ENCODE peak calls at places on chromosomes 13 and 19, in ten cellular contexts. J, N, B, L, W, Y, E, S, X and M are unnamed samples. For H3K4me1, H3K27me3 and H3K36me3, the result is how much of the 10 kb centered on the place peaks cover.

GRCh38 chr13:98482476-98483444 is 94.1 kb downstream of the STK24 start:
- DNase-seq in E (peak), B (peak), S (no peak), N (peak), J (peak), X (peak), Y (peak), L (no peak), W (peak), M (peak)

GRCh38 chr13:53507741-53508140 is 479.1 kb downstream of the OLFM4 start:
- DNase-seq in J (no peak), W (no peak), N (no peak), S (no peak), E (no peak), X (no peak), Y (no peak), B (no peak), L (no peak), M (no peak)

GRCh38 chr13:44191504-44192171 is 182.0 kb upstream of the SERP2 start:
- DNase-seq in B (peak), S (peak), L (peak), W (peak), X (no peak), N (no peak), E (peak), Y (peak), J (no peak), M (peak)

GRCh38 chr13:112842343-112842856 is 126.6 kb upstream of the MCF2L start:
- DNase-seq in W (no peak), S (no peak), N (peak), E (no peak), L (no peak), X (no peak), B (peak), Y (peak), J (no peak), M (no peak)

GRCh38 chr19:35559781-35560180 is 3.7 kb downstream of the ATP4A start:
- DNase-seq in N (no peak), S (no peak), B (no peak), J (no peak), L (no peak), E (no peak), W (no peak), Y (no peak), X (no peak), M (no peak)

GRCh38 chr19:30674656-30675055 is 302.5 kb downstream of the ZNF536 start:
- DNase-seq in S (no peak), W (no peak), J (no peak), Y (no peak), B (no peak), N (no peak), X (no peak), E (no peak), L (no peak), M (no peak)

GRCh38 chr13:113145496-113145895 is 13.0 kb upstream of the PROZ start:
- DNase-seq in E (no peak), S (no peak), W (no peak), B (no peak), L (no peak), X (no peak), J (no peak), Y (no peak), N (no peak), M (no peak)

GRCh38 chr13:30346159-30346788 is 38.9 kb upstream of the KATNAL1 start:
- DNase-seq in B (no peak), L (peak), Y (no peak), E (no peak), S (no peak), W (peak), J (no peak), X (no peak), N (no peak), M (no peak)

GRCh38 chr13:113333076-113333475 is 30.9 kb downstream of the GRTP1 start:
- DNase-seq in Y (no peak), N (peak), B (no peak), S (no peak), J (no peak), X (no peak), E (no peak), L (no peak), W (no peak), M (no peak)

GRCh38 chr13:112032186-112032835 is 34.6 kb upstream of the SOX1 start:
- DNase-seq in Y (no peak), W (no peak), N (no peak), B (no peak), S (no peak), X (no peak), E (no peak), J (no peak), L (no peak), M (no peak)

GRCh38 chr19:38841787-38842438 is 7.9 kb downstream of the HNRNPL start:
- DNase-seq in Y (no peak), J (no peak), B (no peak), E (no peak), X (no peak), S (peak), W (no peak), L (peak), N (peak), M (no peak)

GRCh38 chr13:79935121-79935520 is 405.8 kb downstream of the SPRY2 start:
- DNase-seq in L (no peak), J (no peak), S (no peak), W (no peak), N (no peak), E (no peak), B (no peak), X (no peak), Y (no peak), M (no peak)

GRCh38 chr19:9431475-9431874 is 3.9 kb downstream of the ZNF266 start:
- DNase-seq in E (peak), L (peak), X (no peak), N (no peak), W (no peak), S (no peak), J (no peak), B (no peak), Y (peak), M (no peak)

GRCh38 chr19:30208661-30209060 is 163.5 kb upstream of the ZNF536 start:
- DNase-seq in X (no peak), L (no peak), W (no peak), N (no peak), B (no peak), E (no peak), J (no peak), Y (no peak), S (no peak), M (no peak)

GRCh38 chr13:44874886-44875630 is 114.2 kb downstream of the NUFIP1 start:
- DNase-seq in W (no peak), L (no peak), E (no peak), B (no peak), Y (no peak), N (no peak), X (no peak), S (no peak), J (no peak), M (no peak)

GRCh38 chr19:2164020-2164988 is 571 bp downstream of the DOT1L start:
- DNase-seq in Y (peak), J (no peak), L (no peak), S (no peak), E (peak), W (no peak), N (no peak), X (peak), B (peak), M (no peak)

GRCh38 chr19:39449116-39449797 is 3.9 kb downstream of the SUPT5H start:
- DNase-seq in J (no peak), E (no peak), B (no peak), W (no peak), S (no peak), L (no peak), N (no peak), Y (no peak), X (no peak), M (no peak)

GRCh38 chr19:48381178-48381950 is 10.0 kb downstream of the KDELR1 start:
- DNase-seq in B (no peak), N (no peak), E (no peak), L (no peak), X (no peak), W (no peak), S (no peak), Y (no peak), J (no peak), M (no peak)

GRCh38 chr13:77918391-77919261 is at the start of gene EDNRB:
- DNase-seq in W (peak), N (peak), L (no peak), B (peak), E (peak), J (no peak), S (no peak), X (peak), Y (peak), M (peak)

GRCh38 chr13:76754414-76754813 is 131.8 kb downstream of the KCTD12 start:
- DNase-seq in W (no peak), N (no peak), Y (no peak), J (no peak), X (peak), E (peak), L (no peak), S (no peak), B (no peak), M (no peak)

GRCh38 chr13:45769072-45769471 is 67.0 kb downstream of the CBY2 start:
- DNase-seq in E (no peak), Y (peak), J (no peak), N (no peak), L (no peak), S (no peak), X (no peak), W (no peak), B (no peak), M (no peak)

GRCh38 chr13:41905600-41906254 is 55.2 kb downstream of the VWA8 start:
- DNase-seq in J (no peak), L (no peak), Y (peak), B (no peak), E (no peak), S (peak), X (no peak), N (no peak), W (no peak), M (no peak)

GRCh38 chr19:36377541-36378178 is 1.3 kb downstream of the ZFP14 start:
- DNase-seq in B (no peak), W (no peak), E (peak), N (no peak), Y (no peak), S (no peak), X (no peak), L (no peak), J (no peak), M (no peak)

GRCh38 chr19:32266453-32266852 is 79.0 kb upstream of the ZNF507 start:
- DNase-seq in N (no peak), S (no peak), J (no peak), L (no peak), E (no peak), W (no peak), Y (no peak), B (no peak), X (no peak), M (no peak)

GRCh38 chr13:29771247-29771646 is 79.2 kb downstream of the UBL3 start:
- DNase-seq in X (no peak), J (no peak), W (no peak), E (peak), N (no peak), L (no peak), S (peak), B (no peak), Y (peak), M (no peak)

GRCh38 chr13:79385694-79386093 is 20.4 kb downstream of the RBM26 start:
- DNase-seq in B (no peak), N (no peak), L (no peak), X (no peak), W (no peak), S (no peak), Y (no peak), J (no peak), E (no peak), M (no peak)

GRCh38 chr19:45103200-45103624 is 10.2 kb downstream of the PPP1R37 start:
- DNase-seq in L (no peak), B (no peak), W (no peak), J (no peak), S (peak), Y (no peak), X (peak), N (no peak), E (no peak), M (no peak)

GRCh38 chr19:45107621-45108170 is 14.7 kb downstream of the PPP1R37 start:
- DNase-seq in E (no peak), S (no peak), X (no peak), L (no peak), N (no peak), J (no peak), W (no peak), B (no peak), Y (no peak), M (no peak)

GRCh38 chr19:45103625-45104319 is 10.8 kb downstream of the PPP1R37 start:
- DNase-seq in Y (peak), N (no peak), J (no peak), E (no peak), S (no peak), B (no peak), L (no peak), W (no peak), X (no peak), M (no peak)

GRCh38 chr19:45102481-45102880 is 9.5 kb downstream of the PPP1R37 start:
- DNase-seq in E (no peak), X (no peak), S (no peak), Y (no peak), B (no peak), J (no peak), L (no peak), W (no peak), N (no peak), M (no peak)

GRCh38 chr19:45104658-45105384 is 11.8 kb downstream of the PPP1R37 start:
- DNase-seq in Y (no peak), B (no peak), N (no peak), L (no peak), E (no peak), W (no peak), S (no peak), J (no peak), X (no peak), M (no peak)
- H3K4me1 ChIP-seq in Y (under half), B (under half), N (half or more), L (under half), E (under half), W (under half), S (under half), J (under half), X (under half), M (under half)

GRCh38 chr13:25051065-25051464 is 44.9 kb upstream of the PABPC3 start:
- DNase-seq in X (no peak), B (no peak), W (no peak), N (no peak), J (no peak), L (no peak), Y (no peak), S (no peak), E (no peak), M (no peak)

GRCh38 chr13:25042141-25042540 is 53.8 kb upstream of the PABPC3 start:
- DNase-seq in B (no peak), S (no peak), X (no peak), J (no peak), N (no peak), E (no peak), L (no peak), Y (no peak), W (no peak), M (no peak)

GRCh38 chr13:25044071-25044470 is 51.9 kb upstream of the PABPC3 start:
- DNase-seq in E (no peak), W (no peak), Y (no peak), N (no peak), L (no peak), B (no peak), X (no peak), S (no peak), J (no peak), M (no peak)

GRCh38 chr13:25046985-25047660 is 48.8 kb upstream of the PABPC3 start:
- DNase-seq in N (no peak), J (no peak), S (no peak), E (peak), X (no peak), W (no peak), Y (peak), L (no peak), B (no peak), M (no peak)

GRCh38 chr13:25046274-25046984 is 49.5 kb upstream of the PABPC3 start:
- DNase-seq in W (no peak), X (no peak), E (peak), Y (peak), N (no peak), B (no peak), S (no peak), L (no peak), J (no peak), M (no peak)
- H3K27me3 ChIP-seq in W (half or more), X (under half), E (half or more), Y (under half), N (under half), B (under half), S (under half), L (under half), J (under half), M (under half)

GRCh38 chr19:4089400-4089908 is 22.8 kb upstream of the ZBTB7A start:
- DNase-seq in E (no peak), S (no peak), W (peak), B (no peak), J (no peak), Y (no peak), X (no peak), N (peak), L (peak), M (no peak)
- H3K36me3 ChIP-seq in E (under half), S (under half), W (under half), B (under half), J (half or more), Y (under half), X (under half), N (under half), L (under half), M (under half)

DNA sequence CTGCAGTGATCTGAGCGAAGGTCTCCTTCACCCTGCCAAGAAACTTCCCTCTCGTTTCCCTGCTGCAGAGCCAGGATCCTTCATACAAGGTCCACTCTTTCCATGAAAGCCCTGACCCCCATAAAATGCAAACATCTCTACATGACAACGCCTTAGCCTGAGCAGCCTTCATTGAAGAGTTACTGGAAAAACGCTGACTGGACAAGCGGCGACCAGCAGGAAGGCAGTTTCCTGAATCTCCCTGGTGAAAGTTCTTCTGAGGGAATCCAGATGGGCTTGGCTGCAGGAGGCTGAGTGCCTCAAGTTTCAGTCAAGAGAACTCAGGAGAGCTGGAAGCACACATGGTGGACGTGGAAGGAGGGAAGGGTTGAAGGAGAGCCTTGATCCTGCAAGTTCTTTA is 17.7 kb downstream of the GSX1 start:
- DNase-seq in B (no peak), W (no peak), X (peak), J (no peak), S (no peak), E (no peak), N (no peak), L (no peak), Y (no peak), M (no peak)
- H3K4me1 ChIP-seq in B (under half), W (under half), X (under half), J (under half), S (under half), E (under half), N (under half), L (under half), Y (under half), M (under half)

DNA sequence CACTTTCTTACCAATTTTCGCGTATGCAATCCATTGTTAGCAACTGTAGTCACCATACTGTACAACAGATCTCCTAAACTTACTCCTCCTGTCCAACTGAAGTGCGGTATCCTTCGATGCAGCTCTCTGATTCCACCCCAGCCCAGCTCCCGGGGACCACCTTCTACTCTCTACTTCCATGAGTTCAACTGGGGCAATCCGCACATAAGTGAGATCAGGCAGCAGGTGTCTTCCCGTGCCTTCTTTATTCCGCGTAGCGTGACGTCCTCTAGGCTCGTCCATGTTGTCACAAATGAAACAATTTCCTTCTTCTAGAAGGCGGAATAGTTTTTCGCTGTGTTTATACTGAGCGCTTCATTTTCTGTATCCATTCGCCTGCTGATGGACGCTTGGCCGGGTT is 8.4 kb downstream of the LILRB1 start:
- DNase-seq in B (no peak), W (no peak), Y (no peak), S (no peak), X (no peak), L (no peak), N (no peak), J (no peak), E (no peak), M (no peak)
- H3K27me3 ChIP-seq in B (under half), W (under half), Y (under half), S (under half), X (under half), L (under half), N (under half), J (under half), E (under half), M (under half)

DNA sequence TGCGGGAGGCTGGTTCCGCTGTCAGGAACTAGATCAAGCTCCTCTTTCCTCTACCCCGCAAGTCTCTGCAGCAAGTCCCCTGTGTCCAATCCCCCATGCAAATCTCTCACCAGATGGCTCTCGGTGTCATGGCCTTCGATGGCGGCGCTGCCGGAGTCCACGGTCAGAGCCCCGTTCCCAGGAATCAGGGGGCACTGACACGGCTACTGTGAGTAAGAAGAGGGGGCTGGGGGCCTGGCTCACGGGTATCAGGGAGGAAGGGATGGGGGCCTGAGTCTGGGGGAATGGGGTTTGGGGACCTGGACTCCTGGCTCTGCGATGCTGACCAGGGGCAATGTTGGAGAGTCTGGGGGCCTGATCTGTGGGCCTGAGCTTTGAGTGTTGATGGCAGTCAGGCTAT is 4.0 kb downstream of the SCAF1 start:
- DNase-seq in X (no peak), S (no peak), E (no peak), B (no peak), L (no peak), W (no peak), J (no peak), N (no peak), Y (no peak), M (no peak)
- H3K36me3 ChIP-seq in X (under half), S (under half), E (under half), B (under half), L (under half), W (under half), J (half or more), N (under half), Y (under half), M (under half)

GRCh38 chr19:42360787-42361544 is 29.1 kb downstream of the CNFN start:
- DNase-seq in W (no peak), S (no peak), L (no peak), B (no peak), Y (peak), X (no peak), E (no peak), N (no peak), J (no peak), M (no peak)

GRCh38 chr19:42356686-42357085 is 31.3 kb downstream of the MEGF8 start:
- DNase-seq in S (no peak), J (no peak), E (no peak), L (no peak), X (no peak), B (no peak), Y (no peak), W (no peak), N (no peak), M (no peak)

GRCh38 chr19:42353341-42354015 is 28.0 kb downstream of the MEGF8 start:
- DNase-seq in X (no peak), J (no peak), S (no peak), L (no peak), B (no peak), W (no peak), E (no peak), Y (no peak), N (no peak), M (no peak)

GRCh38 chr19:42355896-42356295 is 30.5 kb downstream of the MEGF8 start:
- DNase-seq in X (no peak), E (no peak), Y (no peak), B (no peak), S (no peak), L (no peak), J (no peak), W (no peak), N (no peak), M (no peak)

DNA sequence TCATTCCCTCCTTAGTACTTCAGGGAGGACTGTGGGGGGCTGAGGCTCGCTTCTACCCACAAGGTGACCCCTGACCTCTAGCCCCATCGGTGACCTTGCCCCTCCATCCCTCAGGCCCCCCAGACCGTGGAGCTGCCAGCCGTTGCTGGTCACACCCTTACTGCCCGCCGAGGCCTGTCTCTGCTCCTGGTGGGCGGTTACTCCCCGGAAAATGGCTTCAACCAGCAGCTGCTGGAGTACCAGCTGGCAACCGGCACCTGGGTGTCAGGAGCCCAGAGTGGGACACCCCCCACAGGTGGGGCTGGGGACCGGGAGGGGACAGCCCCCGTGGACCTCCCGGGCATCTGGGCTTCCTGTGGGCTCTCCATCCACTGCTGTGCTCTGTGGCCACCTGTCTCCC is 31.9 kb downstream of the MEGF8 start:
- DNase-seq in B (no peak), E (no peak), W (no peak), S (no peak), X (no peak), J (no peak), N (no peak), Y (no peak), L (no peak), M (no peak)
- H3K4me1 ChIP-seq in B (under half), E (under half), W (under half), S (under half), X (under half), J (under half), N (under half), Y (under half), L (under half), M (under half)